ENCODE peak calls at places on chromosome 22, in four cellular contexts. Q is kidney, T is ascending aorta, Y is A549. L is an unnamed sample.

GRCh38 chr22:30221121-30221992 is 25.2 kb downstream of the LIF start:
- DNase-seq in Q (no peak), T (no peak), Y (no peak), L (peak; percentile 98)

GRCh38 chr22:24271406-24271760 is 752 bp downstream of the SPECC1L start:
- DNase-seq in Q (no peak), T (no peak), Y (no peak), L (no peak)

GRCh38 chr22:28506207-28506606 is 173.4 kb downstream of the TTC28 start:
- DNase-seq in Q (no peak), T (no peak), Y (no peak), L (no peak)

GRCh38 chr22:43110927-43111623 is 525 bp downstream of the BIK start:
- DNase-seq in Q (no peak), T (no peak), Y (no peak), L (no peak)

GRCh38 chr22:41526802-41527799 is 17.2 kb downstream of the POLR3H start:
- DNase-seq in Q (no peak), T (no peak), Y (peak; percentile 66), L (peak; percentile 62)

GRCh38 chr22:41672780-41673509 is 15.7 kb downstream of the SNU13 start:
- DNase-seq in Q (no peak), T (no peak), Y (peak; percentile 46), L (no peak)

GRCh38 chr22:44486538-44486937 is 11.5 kb downstream of the RTL6 start:
- DNase-seq in Q (no peak), T (no peak), Y (peak; percentile 30), L (no peak)

GRCh38 chr22:31846161-31847115 is 92.6 kb downstream of the DEPDC5 start:
- DNase-seq in Q (no peak), T (no peak), Y (peak; percentile 8), L (no peak)

GRCh38 chr22:36086170-36086490 is 57.5 kb upstream of the RBFOX2 start:
- DNase-seq in Q (no peak), T (no peak), Y (no peak), L (no peak)

GRCh38 chr22:31695423-31695822 is 33.4 kb upstream of the PISD start:
- DNase-seq in Q (peak; percentile 18), T (no peak), Y (no peak), L (no peak)

GRCh38 chr22:39496131-39496838 is 5.8 kb upstream of the MIEF1 start:
- DNase-seq in Q (peak; percentile 90), T (no peak), Y (peak; percentile 48), L (peak; percentile 48)

GRCh38 chr22:19419464-19420178 is 11.9 kb downstream of the HIRA start:
- DNase-seq in Q (no peak), T (no peak), Y (no peak), L (peak; percentile 88)

DNA sequence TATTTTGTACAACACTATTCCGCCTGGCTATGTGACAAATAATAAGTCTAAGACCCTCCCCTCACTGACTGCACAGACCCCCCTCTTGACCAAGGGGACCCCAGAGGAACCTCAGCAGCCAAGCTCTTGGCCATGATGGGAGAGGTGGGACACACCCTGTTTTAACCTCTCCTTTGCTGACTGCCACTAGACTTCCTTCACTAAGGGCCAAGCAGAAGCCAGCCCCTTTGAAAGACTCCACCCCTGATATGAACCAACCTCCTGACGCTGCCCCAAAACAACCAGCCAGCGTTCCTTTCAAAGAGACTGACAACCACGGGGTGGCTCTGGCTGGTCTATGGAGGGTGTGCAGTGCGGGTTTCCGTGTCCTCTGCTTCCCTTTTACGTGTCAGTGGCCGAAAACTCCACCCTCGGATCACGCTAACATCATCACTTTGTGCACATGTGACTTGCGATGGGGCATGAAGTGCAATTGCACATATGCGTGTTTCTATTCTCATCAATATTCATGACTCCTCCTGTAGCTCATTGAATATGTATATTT is 643.8 kb downstream of the TBC1D22A start:
- DNase-seq in Q (peak; percentile 41), T (no peak), Y (no peak), L (no peak)
- H3K9me3 ChIP-seq in Q (no peaks in the 10 kb centered on the region), T (no peaks in the 10 kb centered on the region), Y (no peaks in the 10 kb centered on the region), L (no peaks in the 10 kb centered on the region)

GRCh38 chr22:49053574-49053973 is 774.1 kb downstream of the BRD1 start:
- DNase-seq in Q (no peak), T (no peak), Y (no peak), L (no peak)

GRCh38 chr22:49052560-49052959 is 775.1 kb downstream of the BRD1 start:
- DNase-seq in Q (no peak), T (no peak), Y (no peak), L (no peak)

GRCh38 chr22:49055406-49055805 is 772.3 kb downstream of the BRD1 start:
- DNase-seq in Q (no peak), T (no peak), Y (no peak), L (no peak)

GRCh38 chr22:49057910-49058309 is 769.8 kb downstream of the BRD1 start:
- DNase-seq in Q (no peak), T (no peak), Y (no peak), L (no peak)

GRCh38 chr22:49056301-49056700 is 771.4 kb downstream of the BRD1 start:
- DNase-seq in Q (no peak), T (no peak), Y (no peak), L (no peak)
- H3K9me3 ChIP-seq in Q (no peaks in the 10 kb centered on the region), T (no peaks in the 10 kb centered on the region), Y (no peaks in the 10 kb centered on the region), L (no peaks in the 10 kb centered on the region)

GRCh38 chr22:47391169-47392053 is 629.0 kb downstream of the TBC1D22A start:
- DNase-seq in Q (peak; percentile 53), T (no peak), Y (no peak), L (no peak)

GRCh38 chr22:47388331-47388730 is 625.9 kb downstream of the TBC1D22A start:
- DNase-seq in Q (no peak), T (no peak), Y (no peak), L (no peak)

GRCh38 chr22:47390026-47390970 is 627.8 kb downstream of the TBC1D22A start:
- DNase-seq in Q (peak; percentile 57), T (no peak), Y (no peak), L (no peak)

GRCh38 chr22:47388778-47389177 is 626.3 kb downstream of the TBC1D22A start:
- DNase-seq in Q (peak; percentile 43), T (no peak), Y (no peak), L (no peak)

GRCh38 chr22:47389201-47389600 is 626.8 kb downstream of the TBC1D22A start:
- DNase-seq in Q (peak; percentile 45), T (no peak), Y (no peak), L (no peak)
- H3K9me3 ChIP-seq in Q (no peaks in the 10 kb centered on the region), T (no peaks in the 10 kb centered on the region), Y (no peaks in the 10 kb centered on the region), L (no peaks in the 10 kb centered on the region)

DNA sequence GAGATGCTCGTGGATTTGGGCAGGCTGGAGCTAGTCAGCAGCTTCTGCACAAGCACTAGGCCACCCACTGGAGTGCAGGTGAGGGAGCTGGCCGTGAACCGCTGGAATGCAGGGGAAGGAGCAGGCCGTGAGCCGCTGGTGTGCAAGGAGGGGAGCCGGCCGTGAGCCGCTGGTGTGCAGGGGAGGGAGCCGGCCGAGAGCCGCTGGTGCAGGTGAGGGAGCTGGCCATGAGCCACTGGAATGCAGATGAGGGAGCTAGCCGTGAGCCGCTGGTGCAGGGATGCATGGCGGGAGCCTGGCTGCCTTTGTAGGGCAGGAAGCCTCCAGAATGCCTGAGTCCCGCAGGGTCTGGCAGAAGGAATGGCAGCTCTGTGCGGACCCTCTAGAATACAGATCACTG is 4220.0 kb upstream of the OR11H1 start:
- DNase-seq in Q (no peak), T (no peak), Y (no peak), L (no peak)
- H3K9me3 ChIP-seq in Q (peaks cover 2% of the 10 kb centered on the region), T (peaks cover 4% of the 10 kb centered on the region), Y (no peaks in the 10 kb centered on the region), L (peaks cover 13% of the 10 kb centered on the region)

GRCh38 chr22:49020314-49020713 is 807.4 kb downstream of the BRD1 start:
- DNase-seq in Q (peak; percentile 9), T (no peak), Y (no peak), L (no peak)

GRCh38 chr22:49021097-49021925 is 806.4 kb downstream of the BRD1 start:
- DNase-seq in Q (peak; percentile 43), T (peak; percentile 5), Y (no peak), L (no peak)

GRCh38 chr22:49022816-49023160 is 804.9 kb downstream of the BRD1 start:
- DNase-seq in Q (no peak), T (no peak), Y (no peak), L (no peak)

GRCh38 chr22:49023161-49023878 is 804.4 kb downstream of the BRD1 start:
- DNase-seq in Q (peak; percentile 58), T (no peak), Y (no peak), L (no peak)

GRCh38 chr22:49021926-49022815 is 805.5 kb downstream of the BRD1 start:
- DNase-seq in Q (peak; percentile 59), T (peak; percentile 3), Y (no peak), L (no peak)
- H3K9me3 ChIP-seq in Q (no peaks in the 10 kb centered on the region), T (no peaks in the 10 kb centered on the region), Y (no peaks in the 10 kb centered on the region), L (no peaks in the 10 kb centered on the region)

GRCh38 chr22:48944756-48945620 is 882.7 kb downstream of the BRD1 start:
- DNase-seq in Q (no peak), T (no peak), Y (no peak), L (no peak)
- H3K9me3 ChIP-seq in Q (no peaks in the 10 kb centered on the region), T (no peaks in the 10 kb centered on the region), Y (no peaks in the 10 kb centered on the region), L (no peaks in the 10 kb centered on the region)

DNA sequence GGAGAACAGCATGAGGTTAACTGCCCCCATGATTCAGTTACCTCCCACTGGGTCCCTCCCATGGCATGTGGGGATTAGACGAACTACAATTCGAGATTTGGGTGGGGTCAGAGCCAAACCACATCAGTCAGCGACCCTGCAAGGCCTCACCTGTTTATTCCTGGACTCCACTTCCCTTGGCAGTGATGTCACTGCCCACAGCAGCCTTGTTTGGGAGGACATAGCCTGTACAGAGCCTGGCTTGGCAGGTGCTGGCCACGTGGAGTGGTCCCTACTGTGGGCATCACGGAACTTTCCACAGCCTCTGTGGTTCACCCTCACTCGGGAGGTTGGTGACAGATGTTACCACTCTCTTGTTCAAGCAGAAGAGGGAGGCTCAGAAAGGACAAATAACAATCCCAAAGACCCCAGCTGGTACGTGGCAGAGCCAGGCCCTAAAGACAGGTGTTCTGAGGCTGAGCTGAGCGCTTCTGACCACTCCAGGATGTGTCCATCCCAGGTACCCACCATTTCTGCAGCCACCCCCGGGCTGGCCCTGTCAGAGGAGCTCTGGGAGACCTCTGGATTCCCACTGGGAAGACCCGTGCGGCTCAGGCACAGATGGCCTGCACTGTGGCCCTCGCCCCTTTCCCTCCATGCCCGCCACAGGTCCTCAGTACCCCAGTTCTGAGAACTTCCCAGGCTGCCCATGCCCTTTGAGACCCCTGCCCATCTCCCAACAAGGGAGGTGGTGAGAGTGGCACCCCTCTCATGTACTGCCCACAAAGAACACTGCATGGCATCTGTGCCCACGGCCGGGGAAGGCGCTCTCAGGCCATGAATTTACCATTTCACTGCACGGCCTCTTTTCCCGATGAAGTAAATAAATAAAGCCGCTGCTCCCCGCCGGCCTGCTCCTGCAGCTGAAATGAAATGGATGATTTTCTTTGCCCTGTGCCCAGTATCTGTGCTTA is 605.8 kb downstream of the TBC1D22A start:
- DNase-seq in Q (no peak), T (no peak), Y (no peak), L (no peak)
- H3K9me3 ChIP-seq in Q (peaks cover 3% of the 10 kb centered on the region), T (no peaks in the 10 kb centered on the region), Y (no peaks in the 10 kb centered on the region), L (no peaks in the 10 kb centered on the region)

DNA sequence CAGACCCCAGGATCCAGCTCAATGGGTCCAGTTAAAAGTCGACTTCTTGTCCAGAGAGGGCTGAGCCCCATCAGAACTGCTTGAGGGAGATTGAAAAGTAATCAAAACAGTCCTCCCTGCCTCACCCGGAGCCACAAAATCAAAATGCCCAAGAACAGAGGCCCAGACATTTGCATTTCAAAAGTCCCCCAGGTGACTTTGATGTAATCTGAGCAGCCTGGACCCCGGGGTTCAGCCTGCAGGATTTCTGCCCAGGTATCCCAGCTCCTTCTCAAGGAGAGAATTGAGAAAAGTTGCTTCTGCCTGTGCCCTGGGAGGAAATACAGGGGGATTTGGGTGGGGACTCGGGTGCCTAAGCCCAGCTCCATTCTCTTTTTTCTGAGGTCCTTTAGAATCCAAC is 1385.0 kb downstream of the TBC1D22A start:
- DNase-seq in Q (no peak), T (no peak), Y (no peak), L (no peak)
- H3K9me3 ChIP-seq in Q (no peaks in the 10 kb centered on the region), T (no peaks in the 10 kb centered on the region), Y (no peaks in the 10 kb centered on the region), L (no peaks in the 10 kb centered on the region)

L was measured in DND-41.